ENCODE peak calls at places on chromosomes 13 and 19, in eight cellular contexts. S, Y, B, R, T, E, H and G are unnamed samples. For H3K4me1, the result is how much of the 10 kb centered on the place peaks cover.

GRCh38 chr13:31322025-31322424 is 122.2 kb downstream of the B3GLCT start:
- DNase-seq in E (peak), Y (peak), H (no peak), T (peak), S (peak), R (peak), B (no peak), G (no peak)

GRCh38 chr19:36668646-36669045 is 2.0 kb upstream of the ZNF461 start:
- DNase-seq in H (no peak), T (no peak), E (no peak), B (no peak), R (no peak), Y (no peak), S (no peak), G (no peak)

GRCh38 chr13:93325303-93326297 is 99.0 kb downstream of the GPC6 start:
- DNase-seq in H (no peak), B (no peak), Y (no peak), R (no peak), S (no peak), T (no peak), E (no peak), G (no peak)

GRCh38 chr13:20616059-20616797 is 49.3 kb downstream of the IFT88 start:
- DNase-seq in B (no peak), Y (no peak), R (no peak), T (no peak), E (no peak), S (no peak), H (no peak), G (no peak)

GRCh38 chr19:10566658-10567410 is 1.0 kb upstream of the KRI1 start:
- DNase-seq in B (no peak), Y (no peak), T (no peak), S (no peak), R (no peak), E (no peak), H (peak), G (no peak)

GRCh38 chr13:91845612-91846011 is 447.2 kb downstream of the GPC5 start:
- DNase-seq in R (no peak), T (no peak), B (no peak), Y (no peak), E (no peak), S (no peak), H (no peak), G (no peak)

GRCh38 chr19:35693835-35694599 is 10.3 kb upstream of the ZBTB32 start:
- DNase-seq in S (peak), H (peak), R (peak), T (peak), B (peak), E (peak), Y (peak), G (peak)

GRCh38 chr19:55265723-55266386 is 7.0 kb upstream of the PPP6R1 start:
- DNase-seq in S (peak), R (no peak), E (no peak), T (no peak), H (no peak), B (no peak), Y (no peak), G (no peak)

GRCh38 chr19:54339646-54340358 is 840 bp upstream of the LILRA4 start:
- DNase-seq in Y (peak), E (no peak), R (no peak), S (peak), T (peak), B (no peak), H (no peak), G (no peak)

GRCh38 chr13:68535329-68535728 is 1305.2 kb upstream of the PCDH9 start:
- DNase-seq in R (no peak), Y (no peak), E (no peak), T (no peak), H (no peak), S (no peak), B (no peak), G (no peak)

GRCh38 chr19:4267101-4267900 is 11.8 kb upstream of the SHD start:
- DNase-seq in B (peak), H (peak), E (peak), R (peak), Y (peak), T (peak), S (no peak), G (peak)

GRCh38 chr13:101140087-101140770 is 276.1 kb downstream of the NALCN start:
- DNase-seq in Y (no peak), H (no peak), T (no peak), B (no peak), R (no peak), S (no peak), E (no peak), G (no peak)

GRCh38 chr13:67977081-67977480 is 746.9 kb upstream of the PCDH9 start:
- DNase-seq in B (no peak), H (no peak), R (no peak), Y (no peak), E (no peak), S (no peak), T (no peak), G (no peak)

GRCh38 chr13:99434258-99434788 is 66.9 kb upstream of the TM9SF2 start:
- DNase-seq in T (no peak), E (no peak), Y (peak), H (no peak), B (no peak), R (no peak), S (no peak), G (no peak)

GRCh38 chr13:31801088-31801487 is 61.8 kb downstream of the RXFP2 start:
- DNase-seq in E (no peak), T (no peak), Y (no peak), R (no peak), B (no peak), S (no peak), H (no peak), G (no peak)

GRCh38 chr19:35975608-35976214 is 19.3 kb upstream of the SDHAF1 start:
- DNase-seq in S (no peak), H (no peak), Y (no peak), R (no peak), T (no peak), E (no peak), B (no peak), G (no peak)

GRCh38 chr13:39106216-39106995 is 68.2 kb downstream of the NHLRC3 start:
- DNase-seq in B (no peak), T (no peak), S (no peak), H (no peak), E (no peak), R (no peak), Y (no peak), G (no peak)

GRCh38 chr19:37362733-37363132 is 8.2 kb upstream of the ZNF527 start:
- DNase-seq in E (no peak), R (no peak), H (no peak), Y (no peak), S (no peak), T (no peak), B (no peak), G (no peak)

GRCh38 chr13:20360835-20361412 is 128.8 kb upstream of the GJB6 start:
- DNase-seq in B (no peak), E (no peak), H (no peak), Y (no peak), T (no peak), S (no peak), R (no peak), G (no peak)

GRCh38 chr19:45511074-45511473 is 3.8 kb downstream of the VASP start:
- DNase-seq in H (no peak), B (no peak), T (no peak), S (no peak), Y (no peak), E (no peak), R (no peak), G (no peak)

GRCh38 chr19:23440207-23440606 is 44.9 kb upstream of the ZNF91 start:
- DNase-seq in B (no peak), Y (no peak), E (no peak), H (no peak), R (no peak), S (no peak), T (no peak), G (no peak)

GRCh38 chr19:45311640-45312039 is 11.0 kb downstream of the CKM start:
- DNase-seq in B (no peak), Y (no peak), T (no peak), S (no peak), R (no peak), E (no peak), H (no peak), G (no peak)

GRCh38 chr19:41995959-41996797 is 2.1 kb upstream of the ATP1A3 start:
- DNase-seq in R (no peak), Y (peak), H (no peak), T (no peak), B (no peak), E (no peak), S (no peak), G (no peak)

GRCh38 chr13:76991432-76991795 is 467 bp upstream of the CLN5 start:
- DNase-seq in B (no peak), E (peak), T (no peak), R (no peak), Y (peak), S (no peak), H (peak), G (no peak)

GRCh38 chr19:44722131-44723121 is 23.5 kb downstream of the CEACAM16 start:
- DNase-seq in H (no peak), E (no peak), T (no peak), R (no peak), Y (no peak), S (no peak), B (no peak), G (no peak)

GRCh38 chr13:46606915-46607413 is 54.0 kb downstream of the LRCH1 start:
- DNase-seq in H (no peak), S (no peak), T (no peak), R (no peak), E (no peak), B (no peak), Y (no peak), G (no peak)

GRCh38 chr13:98133949-98134348 is 8.9 kb upstream of the FARP1 start:
- DNase-seq in H (no peak), B (no peak), T (no peak), Y (no peak), E (no peak), R (no peak), S (no peak), G (no peak)

GRCh38 chr13:34294483-34295129 is 476.7 kb downstream of the RFC3 start:
- DNase-seq in H (no peak), B (no peak), T (no peak), Y (no peak), R (peak), E (no peak), S (no peak), G (no peak)

GRCh38 chr19:55472463-55472862 is 4.0 kb upstream of the ZNF628 start:
- DNase-seq in R (no peak), H (peak), B (no peak), S (no peak), T (no peak), E (no peak), Y (no peak), G (no peak)

GRCh38 chr19:7944177-7944761 is 803 bp upstream of the TIMM44 start:
- DNase-seq in E (peak), T (peak), R (peak), H (peak), B (peak), Y (peak), S (no peak), G (peak)

GRCh38 chr13:50708461-50708860 is 135.0 kb downstream of the DLEU7 start:
- DNase-seq in T (no peak), S (no peak), B (no peak), R (no peak), Y (no peak), H (no peak), E (no peak), G (no peak)

GRCh38 chr19:48113190-48113917 is 2.7 kb upstream of the PLA2G4C start:
- DNase-seq in Y (no peak), E (no peak), B (no peak), H (no peak), T (no peak), R (no peak), S (no peak), G (no peak)

GRCh38 chr13:85230754-85231153 is 568.5 kb downstream of the SLITRK6 start:
- DNase-seq in Y (no peak), S (no peak), H (no peak), T (no peak), B (no peak), R (no peak), E (no peak), G (no peak)

GRCh38 chr19:1311543-1312091 is 25.9 kb downstream of the EFNA2 start:
- DNase-seq in R (no peak), T (no peak), Y (no peak), S (no peak), B (no peak), H (no peak), E (no peak), G (no peak)

GRCh38 chr13:110953833-110954532 is 39.1 kb upstream of the ANKRD10 start:
- DNase-seq in R (no peak), E (no peak), H (no peak), S (no peak), Y (no peak), B (no peak), T (no peak), G (no peak)

GRCh38 chr13:110957181-110957884 is 42.5 kb upstream of the ANKRD10 start:
- DNase-seq in S (no peak), B (no peak), R (no peak), E (no peak), H (no peak), Y (no peak), T (no peak), G (no peak)

GRCh38 chr13:110961959-110962358 is 47.1 kb upstream of the ANKRD10 start:
- DNase-seq in E (no peak), H (no peak), R (no peak), S (no peak), T (no peak), B (no peak), Y (no peak), G (no peak)

GRCh38 chr13:110960219-110960618 is 45.4 kb upstream of the ANKRD10 start:
- DNase-seq in R (no peak), E (no peak), T (no peak), S (no peak), H (no peak), B (no peak), Y (no peak), G (no peak)

GRCh38 chr13:110957931-110958330 is 43.1 kb upstream of the ANKRD10 start:
- DNase-seq in R (no peak), B (no peak), E (no peak), T (no peak), Y (no peak), H (no peak), S (no peak), G (no peak)
- H3K4me1 ChIP-seq in R (under half), B (under half), E (under half), T (under half), Y (under half), H (under half), S (under half), G (under half)

GRCh38 chr13:87680298-87680697 is 9.1 kb downstream of the SLITRK5 start:
- DNase-seq in T (no peak), B (no peak), H (no peak), Y (no peak), E (no peak), R (no peak), S (no peak), G (peak)
- TF ChIP-seq CTCF in T (no peak), B (no peak), H (no peak), Y (no peak), E (no peak), R (no peak), S (no peak), G (no peak)

DNA sequence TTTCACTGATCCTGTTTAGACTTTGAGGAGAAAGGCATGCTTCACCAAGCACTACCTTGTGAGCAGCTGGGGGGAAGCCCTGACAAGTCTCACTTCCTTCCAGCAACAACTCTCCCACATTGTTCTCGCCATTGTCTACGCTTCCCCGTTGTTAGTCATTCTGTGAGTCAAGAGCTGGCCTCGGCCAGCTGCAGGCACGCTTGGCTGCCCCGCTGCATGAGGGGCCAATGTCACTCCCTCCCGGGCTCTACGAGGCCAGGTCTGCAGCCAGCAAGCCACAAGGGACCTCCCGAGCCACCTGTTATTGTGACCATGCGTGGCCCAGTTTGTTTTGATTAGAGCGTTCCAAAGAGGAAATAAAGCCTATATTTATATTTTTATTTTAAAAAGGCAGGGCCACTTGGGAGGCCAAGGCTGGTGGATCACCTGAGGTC is 220.9 kb downstream of the FOXO1 start:
- DNase-seq in R (peak), S (no peak), B (peak), T (peak), E (peak), Y (peak), H (peak), G (no peak)
- H3K4me1 ChIP-seq in R (half or more), S (under half), B (under half), T (under half), E (under half), Y (under half), H (under half), G (under half)

GRCh38 chr13:114110091-114110829 is 22.2 kb downstream of the RASA3 start:
- DNase-seq in B (no peak), E (peak), Y (no peak), H (peak), T (peak), R (no peak), S (no peak), G (no peak)
- TF ChIP-seq CTCF in B (no peak), E (no peak), Y (no peak), H (no peak), T (no peak), R (peak), S (no peak), G (no peak)

GRCh38 chr19:13162749-13163608 is 12.8 kb downstream of the IER2 start:
- DNase-seq in T (peak), S (peak), Y (peak), E (peak), R (peak), B (peak), H (peak), G (peak)

GRCh38 chr19:13156968-13157882 is 7.0 kb downstream of the IER2 start:
- DNase-seq in R (no peak), S (no peak), B (no peak), Y (no peak), E (no peak), T (no peak), H (no peak), G (no peak)

GRCh38 chr19:13163609-13164364 is 13.6 kb downstream of the IER2 start:
- DNase-seq in R (peak), B (peak), T (peak), E (peak), H (peak), S (peak), Y (peak), G (peak)

GRCh38 chr19:13159713-13160112 is 9.5 kb downstream of the IER2 start:
- DNase-seq in E (no peak), S (no peak), B (no peak), Y (no peak), T (no peak), H (no peak), R (no peak), G (no peak)

DNA sequence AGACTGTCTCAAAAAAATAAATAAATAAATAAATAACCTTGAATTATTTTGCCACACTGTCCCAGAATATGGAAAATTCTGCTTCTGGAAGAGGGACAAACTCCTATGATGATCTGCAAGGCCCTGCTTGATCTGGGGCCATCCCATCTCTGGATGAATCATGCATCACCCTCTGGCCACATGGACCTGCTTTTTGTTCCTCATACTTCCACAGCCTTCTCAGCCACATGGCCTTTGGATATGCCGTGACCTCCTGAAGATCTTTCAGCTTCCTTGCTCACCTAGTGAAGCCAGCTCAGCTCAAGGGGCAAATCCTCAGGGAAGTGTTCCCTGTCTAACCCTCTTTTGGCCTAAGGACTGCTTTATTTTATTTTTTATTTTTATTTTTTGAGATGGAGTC is 10.3 kb downstream of the IER2 start:
- DNase-seq in H (no peak), B (no peak), T (no peak), S (no peak), R (no peak), E (no peak), Y (peak), G (no peak)
- H3K4me1 ChIP-seq in H (under half), B (half or more), T (under half), S (half or more), R (half or more), E (under half), Y (under half), G (under half)